ENCODE peak calls at places on chromosomes 6 and 20, in eight cellular contexts. One of them, this sample, is unnamed.

GRCh38 chr6:71012871-71013456 is 56.1 kb upstream of the B3GAT2 start:
- DNase-seq in Caki2: peak
- DNase-seq in GM13977: peak
- DNase-seq in left ventricle myocardium superior: no peak
- DNase-seq in EL: peak
- DNase-seq in SK-N-SH: peak
- DNase-seq in neural progenitor cell: peak
- DNase-seq in DND-41: peak
- DNase-seq in this sample: no peak

GRCh38 chr6:28757429-28758045 is 166.2 kb downstream of the TRIM27 start:
- DNase-seq in SK-N-SH: no peak
- DNase-seq in left ventricle myocardium superior: no peak
- DNase-seq in Caki2: peak
- DNase-seq in neural progenitor cell: no peak
- DNase-seq in EL: no peak
- DNase-seq in DND-41: no peak
- DNase-seq in GM13977: no peak
- DNase-seq in this sample: no peak

GRCh38 chr6:17867880-17868279 is 119.6 kb downstream of the KIF13A start:
- DNase-seq in neural progenitor cell: no peak
- DNase-seq in DND-41: no peak
- DNase-seq in Caki2: peak
- DNase-seq in SK-N-SH: peak
- DNase-seq in GM13977: no peak
- DNase-seq in EL: peak
- DNase-seq in left ventricle myocardium superior: no peak
- DNase-seq in this sample: no peak

GRCh38 chr20:3248167-3248992 is 9.4 kb upstream of the SLC4A11 start:
- DNase-seq in left ventricle myocardium superior: peak
- DNase-seq in GM13977: no peak
- DNase-seq in Caki2: no peak
- DNase-seq in neural progenitor cell: peak
- DNase-seq in SK-N-SH: no peak
- DNase-seq in EL: peak
- DNase-seq in DND-41: no peak
- DNase-seq in this sample: no peak

GRCh38 chr6:134663800-134664535 is 285.9 kb downstream of the ALDH8A1 start:
- DNase-seq in DND-41: no peak
- DNase-seq in Caki2: no peak
- DNase-seq in left ventricle myocardium superior: no peak
- DNase-seq in neural progenitor cell: no peak
- DNase-seq in SK-N-SH: no peak
- DNase-seq in EL: peak
- DNase-seq in GM13977: no peak
- DNase-seq in this sample: no peak

GRCh38 chr20:36855241-36855657 is 20.7 kb upstream of the TLDC2 start:
- DNase-seq in DND-41: no peak
- DNase-seq in EL: peak
- DNase-seq in left ventricle myocardium superior: no peak
- DNase-seq in Caki2: no peak
- DNase-seq in GM13977: no peak
- DNase-seq in SK-N-SH: no peak
- DNase-seq in neural progenitor cell: no peak
- DNase-seq in this sample: no peak

GRCh38 chr20:48607544-48607865 is 220.3 kb downstream of the PREX1 start:
- DNase-seq in neural progenitor cell: no peak
- DNase-seq in GM13977: no peak
- DNase-seq in left ventricle myocardium superior: no peak
- DNase-seq in EL: no peak
- DNase-seq in Caki2: no peak
- DNase-seq in SK-N-SH: no peak
- DNase-seq in DND-41: no peak
- DNase-seq in this sample: no peak

GRCh38 chr6:28658475-28659249 is 133.0 kb downstream of the GPX5 start:
- DNase-seq in GM13977: no peak
- DNase-seq in left ventricle myocardium superior: no peak
- DNase-seq in DND-41: no peak
- DNase-seq in neural progenitor cell: peak
- DNase-seq in SK-N-SH: peak
- DNase-seq in EL: peak
- DNase-seq in Caki2: peak
- DNase-seq in this sample: no peak

GRCh38 chr6:52020961-52021570 is 66.3 kb downstream of the PKHD1 start:
- DNase-seq in left ventricle myocardium superior: no peak
- DNase-seq in EL: peak
- DNase-seq in neural progenitor cell: peak
- DNase-seq in SK-N-SH: peak
- DNase-seq in Caki2: peak
- DNase-seq in DND-41: no peak
- DNase-seq in GM13977: no peak
- DNase-seq in this sample: no peak

GRCh38 chr6:111329882-111330633 is 153.0 kb downstream of the REV3L start:
- DNase-seq in left ventricle myocardium superior: no peak
- DNase-seq in DND-41: no peak
- DNase-seq in GM13977: peak
- DNase-seq in neural progenitor cell: no peak
- DNase-seq in Caki2: no peak
- DNase-seq in SK-N-SH: no peak
- DNase-seq in EL: no peak
- DNase-seq in this sample: no peak

GRCh38 chr6:108309844-108310243 is 15.0 kb downstream of the AFG1L start:
- DNase-seq in neural progenitor cell: no peak
- DNase-seq in SK-N-SH: no peak
- DNase-seq in left ventricle myocardium superior: no peak
- DNase-seq in Caki2: no peak
- DNase-seq in EL: no peak
- DNase-seq in DND-41: no peak
- DNase-seq in GM13977: no peak
- DNase-seq in this sample: no peak

GRCh38 chr20:460707-461106 is 1.6 kb downstream of the TBC1D20 start:
- DNase-seq in left ventricle myocardium superior: no peak
- DNase-seq in Caki2: no peak
- DNase-seq in SK-N-SH: peak
- DNase-seq in GM13977: no peak
- DNase-seq in EL: peak
- DNase-seq in neural progenitor cell: no peak
- DNase-seq in DND-41: no peak
- DNase-seq in this sample: no peak

GRCh38 chr20:4545526-4545925 is 176.2 kb upstream of the PRND start:
- DNase-seq in Caki2: no peak
- DNase-seq in neural progenitor cell: no peak
- DNase-seq in left ventricle myocardium superior: no peak
- DNase-seq in GM13977: no peak
- DNase-seq in DND-41: no peak
- DNase-seq in EL: peak
- DNase-seq in SK-N-SH: no peak
- DNase-seq in this sample: no peak

GRCh38 chr6:105431226-105431625 is 28.3 kb upstream of the PREP start:
- DNase-seq in EL: peak
- DNase-seq in Caki2: peak
- DNase-seq in DND-41: peak
- DNase-seq in neural progenitor cell: peak
- DNase-seq in left ventricle myocardium superior: no peak
- DNase-seq in GM13977: peak
- DNase-seq in SK-N-SH: peak
- DNase-seq in this sample: no peak

This sample was measured in esophagus squamous epithelium.